ENCODE peak calls at places on chromosome 9, in four cellular contexts. P is cardiac fibroblast, X is ovary, A is spleen. V is an unnamed sample.

GRCh38 chr9:108347463-108348153 is 508.2 kb downstream of the ACTL7B start:
- DNase-seq in P (no peak), X (no peak), A (no peak), V (no peak)

GRCh38 chr9:129473523-129474244 is 147.2 kb downstream of the C9orf50 start:
- DNase-seq in P (peak), X (peak), A (no peak), V (peak)

GRCh38 chr9:123422593-123422992 is 66.6 kb downstream of the CRB2 start:
- DNase-seq in P (no peak), X (no peak), A (peak), V (no peak)

GRCh38 chr9:127935765-127936221 is 1.9 kb downstream of the DPM2 start:
- DNase-seq in P (peak), X (no peak), A (no peak), V (peak)

GRCh38 chr9:711761-712523 is 129.6 kb upstream of the DMRT1 start:
- DNase-seq in P (no peak), X (no peak), A (no peak), V (no peak)

GRCh38 chr9:126051446-126052130 is 275.0 kb upstream of the MVB12B start:
- DNase-seq in P (no peak), X (no peak), A (peak), V (no peak)

GRCh38 chr9:2979893-2980292 is 136.0 kb upstream of the PUM3 start:
- DNase-seq in P (no peak), X (no peak), A (no peak), V (no peak)

GRCh38 chr9:35594471-35594870 is 10.6 kb upstream of the TESK1 start:
- DNase-seq in P (no peak), X (no peak), A (no peak), V (no peak)

GRCh38 chr9:69023650-69024049 is 9.7 kb upstream of the PRKACG start:
- DNase-seq in P (no peak), X (no peak), A (no peak), V (no peak)

GRCh38 chr9:69122086-69122390 is 52.0 kb upstream of the TJP2 start:
- DNase-seq in P (peak), X (peak), A (peak), V (peak)

GRCh38 chr9:120091206-120091605 is 488.8 kb downstream of the CDK5RAP2 start:
- DNase-seq in P (no peak), X (no peak), A (no peak), V (no peak)

GRCh38 chr9:128884164-128884563 is 2.2 kb downstream of the LRRC8A start:
- DNase-seq in P (no peak), X (no peak), A (no peak), V (no peak)

GRCh38 chr9:128033609-128034008 is 33.5 kb downstream of the NAIF1 start:
- DNase-seq in P (no peak), X (no peak), A (no peak), V (no peak)

GRCh38 chr9:14766299-14766698 is 43.8 kb upstream of the CER1 start:
- DNase-seq in P (peak), X (no peak), A (no peak), V (no peak)

GRCh38 chr9:91483189-91483691 is 59.6 kb upstream of the NFIL3 start:
- DNase-seq in P (peak), X (no peak), A (no peak), V (no peak)

GRCh38 chr9:35891649-35892048 is 14.4 kb upstream of the HRCT1 start:
- DNase-seq in P (no peak), X (no peak), A (no peak), V (no peak)

GRCh38 chr9:120694559-120694958 is 19.7 kb downstream of the MEGF9 start:
- DNase-seq in P (no peak), X (no peak), A (no peak), V (no peak)

GRCh38 chr9:37596504-37596903 is 4.1 kb upstream of the TOMM5 start:
- DNase-seq in P (peak), X (no peak), A (no peak), V (peak)

GRCh38 chr9:91160599-91161464 is 200.9 kb downstream of the AUH start:
- DNase-seq in P (no peak), X (no peak), A (no peak), V (no peak)

GRCh38 chr9:16092627-16093091 is 539.8 kb downstream of the CCDC171 start:
- DNase-seq in P (peak), X (no peak), A (no peak), V (no peak)

GRCh38 chr9:79896390-79896789 is 324.6 kb downstream of the TLE4 start:
- DNase-seq in P (no peak), X (no peak), A (no peak), V (peak)

GRCh38 chr9:84932915-84933527 is 263.5 kb downstream of the NTRK2 start:
- DNase-seq in P (no peak), X (no peak), A (no peak), V (peak)

GRCh38 chr9:5493597-5494511 is 16.5 kb upstream of the PDCD1LG2 start:
- DNase-seq in P (peak), X (no peak), A (no peak), V (peak)

GRCh38 chr9:346114-346513 is 131.4 kb downstream of the DOCK8 start:
- DNase-seq in P (no peak), X (peak), A (no peak), V (no peak)

GRCh38 chr9:16046713-16047112 is 493.9 kb downstream of the CCDC171 start:
- DNase-seq in P (no peak), X (no peak), A (no peak), V (no peak)

GRCh38 chr9:113853333-113853732 is 22.8 kb upstream of the ZNF618 start:
- DNase-seq in P (peak), X (no peak), A (no peak), V (peak)

GRCh38 chr9:132998861-132999635 is 20.6 kb downstream of the GFI1B start:
- DNase-seq in P (no peak), X (no peak), A (peak), V (no peak)
- TF ChIP-seq CTCF in P (no peak), X (no peak), A (no peak), V (no peak)

DNA sequence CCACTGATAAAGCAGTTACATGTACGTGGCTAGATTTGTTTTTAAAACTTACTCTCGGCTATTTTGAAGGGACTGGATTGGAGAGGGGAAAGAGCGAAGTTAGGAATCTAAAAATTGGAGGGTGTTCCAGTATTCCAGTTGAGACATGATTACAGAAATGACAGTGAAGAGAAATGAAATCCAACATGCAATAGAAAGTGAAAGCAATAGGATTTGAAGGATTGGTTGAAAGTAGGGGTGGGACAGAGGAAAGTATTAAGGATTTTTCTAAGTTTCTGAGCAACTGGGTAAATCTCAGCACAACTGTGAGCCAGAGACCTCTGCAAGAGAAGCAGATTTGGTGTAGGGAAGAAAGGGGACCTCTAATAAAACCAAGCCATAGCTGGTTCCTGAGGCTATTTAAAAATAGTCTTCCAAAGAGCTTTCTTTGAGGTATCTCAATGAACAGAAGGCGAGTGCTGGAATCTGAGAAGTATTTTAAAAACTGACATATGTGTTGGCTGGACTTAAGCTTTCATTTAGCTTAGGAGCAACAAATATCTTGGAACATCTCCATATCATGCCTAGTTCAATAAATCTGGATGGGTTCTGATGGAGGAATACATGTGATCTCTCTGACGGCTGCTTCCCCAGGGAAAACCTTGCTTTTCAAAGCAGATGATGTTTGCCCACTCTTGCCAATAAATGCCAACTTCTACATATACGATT is 110.4 kb upstream of the IFNK start:
- DNase-seq in P (no peak), X (no peak), A (no peak), V (no peak)
- H3K4me3 ChIP-seq in P (no peak), X (peak), A (peak), V (no peak)

DNA sequence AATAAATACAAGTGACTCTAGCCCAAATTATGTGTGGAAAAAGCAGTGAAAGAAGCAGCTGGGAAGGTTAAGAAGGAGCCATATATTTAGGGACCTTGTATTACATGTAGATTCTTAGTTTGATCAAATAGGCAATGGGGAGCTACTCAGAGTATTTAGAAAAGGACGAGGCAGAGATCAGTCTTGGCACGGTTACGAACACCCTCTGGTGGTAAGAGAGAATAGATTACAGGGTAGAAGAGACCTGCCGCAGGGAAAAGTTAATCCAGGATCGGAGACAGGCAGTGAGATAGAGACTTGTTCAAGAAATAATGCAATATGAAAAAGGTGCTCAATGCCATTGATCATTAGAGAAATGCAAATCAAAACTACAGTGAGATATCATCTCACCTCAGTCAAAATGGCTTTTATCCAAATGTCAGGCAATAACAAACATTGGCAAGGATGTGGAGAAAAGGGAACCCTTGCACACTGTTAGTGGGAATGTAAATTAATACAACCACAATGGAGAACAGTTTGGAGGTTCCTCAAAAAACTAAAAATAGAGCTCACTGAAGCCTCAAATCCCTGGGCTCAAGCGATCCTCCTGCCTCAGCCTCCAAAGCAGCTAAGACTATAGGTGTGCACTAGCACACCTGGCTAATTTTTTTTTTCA is 12.0 kb downstream of the INIP start:
- DNase-seq in P (peak), X (peak), A (no peak), V (peak)
- TF ChIP-seq CTCF in P (peak), X (peak), A (no peak), V (peak)

DNA sequence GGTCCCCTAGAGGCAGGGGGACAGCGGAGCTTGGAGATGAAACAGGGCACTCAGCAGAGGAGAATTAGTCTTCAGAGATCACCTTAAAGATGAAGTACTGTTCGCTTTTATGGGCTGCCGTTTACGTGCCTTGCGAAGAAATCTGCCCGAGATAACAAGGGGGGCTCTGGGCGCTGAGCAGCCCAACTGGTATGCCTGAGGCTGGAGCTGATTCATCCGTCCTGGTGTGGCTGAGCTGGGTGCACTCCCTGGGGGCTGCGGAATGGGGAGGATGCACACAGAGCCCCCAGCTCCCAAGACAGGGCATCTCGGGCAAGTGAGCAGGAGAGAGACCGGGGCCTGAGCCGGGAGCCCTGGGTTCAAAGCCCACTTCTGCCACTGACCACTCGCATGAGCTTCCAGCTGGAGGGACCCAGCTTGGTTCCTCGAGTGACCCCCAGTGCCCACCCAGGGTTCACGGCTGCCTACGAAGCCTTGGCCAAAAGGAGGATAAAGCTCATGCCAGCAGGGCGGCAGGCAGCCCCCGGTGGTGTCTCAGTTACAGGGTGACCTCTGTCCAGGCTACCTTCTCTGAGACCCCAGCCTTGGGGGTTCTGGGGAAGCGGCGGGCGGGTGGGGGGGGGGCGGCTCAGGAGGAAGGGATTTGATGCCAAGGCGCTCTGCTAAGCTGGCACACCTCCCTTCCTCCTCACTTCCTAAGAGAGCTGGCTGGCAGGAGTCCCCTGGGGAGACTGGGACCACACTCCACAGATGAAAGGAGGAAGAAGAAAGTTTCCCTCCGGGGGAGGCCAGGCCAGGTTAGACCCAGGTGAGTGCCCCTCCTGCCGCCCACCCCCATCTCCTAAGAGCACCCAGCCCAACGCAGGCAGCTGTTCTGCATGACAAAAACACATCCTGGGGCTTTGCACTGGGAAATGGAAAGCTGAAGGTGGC is 5.7 kb downstream of the FIBCD1 start:
- DNase-seq in P (peak), X (no peak), A (no peak), V (peak)
- H3K4me3 ChIP-seq in P (no peak), X (no peak), A (no peak), V (no peak)

GRCh38 chr9:81686614-81687520 is 2.5 kb downstream of the TLE1 start:
- DNase-seq in P (peak), X (peak), A (peak), V (peak)

GRCh38 chr9:81683704-81684103 is 5.6 kb downstream of the TLE1 start:
- DNase-seq in P (no peak), X (no peak), A (no peak), V (no peak)

GRCh38 chr9:81687521-81688261 is 1.7 kb downstream of the TLE1 start:
- DNase-seq in P (peak), X (peak), A (peak), V (no peak)

GRCh38 chr9:81683214-81683613 is 6.1 kb downstream of the TLE1 start:
- DNase-seq in P (no peak), X (no peak), A (no peak), V (no peak)

GRCh38 chr9:81685763-81686613 is 3.4 kb downstream of the TLE1 start:
- DNase-seq in P (peak), X (no peak), A (no peak), V (no peak)
- TF ChIP-seq CTCF in P (peak), X (no peak), A (no peak), V (no peak)

DNA sequence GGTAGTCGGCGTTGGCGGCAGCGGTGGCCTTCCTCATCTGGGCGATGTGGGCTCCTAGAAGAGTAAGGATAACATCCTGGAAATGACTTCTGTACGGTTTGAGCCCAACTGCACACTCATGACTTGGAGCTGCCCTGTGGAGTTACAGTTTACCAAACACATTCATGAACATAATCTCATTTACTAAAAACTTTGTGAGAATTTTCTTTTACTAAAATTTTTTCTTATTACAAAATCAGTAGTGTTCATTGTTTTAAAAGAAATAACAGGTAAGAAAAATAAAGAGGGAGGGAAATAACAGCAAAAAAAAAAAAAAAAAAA is 5.3 kb downstream of the FOXE1 start:
- DNase-seq in P (no peak), X (no peak), A (no peak), V (no peak)
- H3K4me3 ChIP-seq in P (no peak), X (no peak), A (no peak), V (no peak)

GRCh38 chr9:124797343-124798103 is 20.6 kb downstream of the OLFML2A start:
- DNase-seq in P (no peak), X (peak), A (no peak), V (no peak)

GRCh38 chr9:124795881-124796415 is 19.0 kb downstream of the OLFML2A start:
- DNase-seq in P (peak), X (no peak), A (no peak), V (no peak)

GRCh38 chr9:124792976-124793594 is 16.2 kb downstream of the OLFML2A start:
- DNase-seq in P (peak), X (peak), A (no peak), V (no peak)

GRCh38 chr9:124792257-124792975 is 15.5 kb downstream of the OLFML2A start:
- DNase-seq in P (no peak), X (no peak), A (peak), V (no peak)

GRCh38 chr9:124794902-124795491 is 18.1 kb downstream of the OLFML2A start:
- DNase-seq in P (no peak), X (no peak), A (no peak), V (no peak)
- TF ChIP-seq CTCF in P (no peak), X (no peak), A (no peak), V (peak)

GRCh38 chr9:137114613-137115393 is at the start of gene DPP7:
- DNase-seq in P (peak), X (peak), A (peak), V (no peak)

GRCh38 chr9:137116027-137116507 is 1.5 kb upstream of the DPP7 start:
- DNase-seq in P (no peak), X (no peak), A (no peak), V (no peak)

GRCh38 chr9:137116728-137117127 is 2.2 kb upstream of the DPP7 start:
- DNase-seq in P (no peak), X (no peak), A (no peak), V (no peak)

GRCh38 chr9:137114220-137114612 is 317 bp downstream of the DPP7 start:
- DNase-seq in P (no peak), X (peak), A (no peak), V (no peak)

GRCh38 chr9:137115394-137116026 is 977 bp upstream of the DPP7 start:
- DNase-seq in P (no peak), X (no peak), A (no peak), V (no peak)
- H3K4me3 ChIP-seq in P (no peak), X (no peak), A (peak), V (no peak)